ENCODE peak calls at places on chromosomes 5 and 9, in ten cellular contexts. U is neuronal stem cell; F is fibroblast of mammary gland; D is left ventricle myocardium inferior; P is hepatocyte; Y is CD8-positive, alpha-beta T cell; Z is CD4-positive, alpha-beta memory T cell; S is BJ; T is H7; Q is choroid plexus epithelial cell. M is an unnamed sample.

GRCh38 chr5:41087461-41087860 is 16.3 kb upstream of the MROH2B start:
- DNase-seq in Z (no peak), U (no peak), Y (no peak), D (no peak), T (no peak), S (peak), F (peak), Q (peak), P (no peak), M (no peak)

GRCh38 chr5:620152-620551 is 8.0 kb downstream of the CEP72 start:
- DNase-seq in F (no peak), U (no peak), T (no peak), Z (no peak), Q (no peak), S (no peak), P (no peak), D (no peak), Y (no peak), M (no peak)

GRCh38 chr5:44981708-44982107 is 173.0 kb downstream of the MRPS30 start:
- DNase-seq in S (no peak), Q (no peak), U (no peak), Z (no peak), D (no peak), P (no peak), Y (no peak), F (no peak), T (no peak), M (no peak)

GRCh38 chr5:135488727-135489465 is 36.7 kb upstream of the TIFAB start:
- DNase-seq in D (no peak), Y (no peak), P (peak), Q (peak), T (peak), F (peak), Z (no peak), S (peak), U (peak), M (peak)

GRCh38 chr5:129664336-129664937 is 83.5 kb upstream of the MINAR2 start:
- DNase-seq in F (peak), T (peak), U (no peak), D (no peak), Z (no peak), Q (peak), Y (no peak), P (peak), S (no peak), M (peak)

GRCh38 chr5:112436139-112436538 is 17.1 kb upstream of the EPB41L4A start:
- DNase-seq in U (no peak), D (no peak), Q (no peak), Z (no peak), P (no peak), F (no peak), Y (no peak), T (no peak), S (no peak), M (no peak)

GRCh38 chr9:788777-789176 is 52.7 kb upstream of the DMRT1 start:
- DNase-seq in T (no peak), Z (no peak), S (no peak), Y (no peak), F (no peak), D (no peak), Q (no peak), U (no peak), P (no peak), M (no peak)

GRCh38 chr5:107223066-107223465 is 447.7 kb downstream of the EFNA5 start:
- DNase-seq in Y (no peak), Z (no peak), F (no peak), Q (no peak), U (no peak), D (no peak), P (no peak), T (no peak), S (no peak), M (no peak)

GRCh38 chr5:1852324-1852947 is 30.3 kb downstream of the IRX4 start:
- DNase-seq in U (no peak), Q (no peak), Z (no peak), Y (no peak), P (no peak), S (no peak), D (no peak), T (peak), F (no peak), M (peak)

GRCh38 chr5:11247224-11247623 is 486.2 kb upstream of the DAP start:
- DNase-seq in P (no peak), F (no peak), Z (no peak), Y (no peak), Q (no peak), U (no peak), D (no peak), T (peak), S (no peak), M (no peak)

GRCh38 chr5:78025540-78025939 is 249.4 kb upstream of the TBCA start:
- DNase-seq in D (no peak), U (no peak), S (no peak), T (peak), Z (no peak), F (no peak), Y (no peak), P (no peak), Q (peak), M (no peak)

GRCh38 chr5:76818844-76819831 is at the start of gene F2RL1:
- DNase-seq in Z (peak), Y (peak), D (peak), P (peak), Q (peak), T (peak), S (no peak), F (peak), U (peak), M (peak)

GRCh38 chr9:102594216-102594615 is 400.9 kb upstream of the CYLC2 start:
- DNase-seq in Z (no peak), Y (no peak), T (no peak), U (no peak), D (no peak), S (no peak), P (no peak), Q (no peak), F (no peak), M (no peak)

GRCh38 chr9:16030513-16031185 is 477.8 kb downstream of the CCDC171 start:
- DNase-seq in F (peak), Q (peak), U (no peak), Z (no peak), T (no peak), Y (no peak), P (no peak), S (peak), D (no peak), M (no peak)

GRCh38 chr5:6188344-6188743 is 190.0 kb downstream of the MED10 start:
- DNase-seq in F (no peak), D (no peak), P (no peak), Z (no peak), Q (no peak), S (no peak), T (no peak), Y (no peak), U (no peak), M (no peak)

GRCh38 chr5:59218424-59219045 is 635.7 kb downstream of the RAB3C start:
- DNase-seq in D (no peak), P (no peak), Z (no peak), U (no peak), T (no peak), Q (peak), S (no peak), F (peak), Y (no peak), M (no peak)

GRCh38 chr9:126945682-126946081 is 31.1 kb downstream of the RALGPS1 start:
- DNase-seq in S (no peak), P (no peak), Z (no peak), U (no peak), T (no peak), Q (no peak), F (no peak), D (no peak), Y (no peak), M (no peak)

GRCh38 chr5:27708579-27708978 is 670.2 kb upstream of the CDH9 start:
- DNase-seq in U (no peak), Y (no peak), Z (no peak), S (no peak), T (no peak), Q (peak), F (peak), P (peak), D (no peak), M (no peak)

GRCh38 chr5:130796902-130797301 is 368.2 kb downstream of the HINT1 start:
- DNase-seq in T (no peak), Z (no peak), D (no peak), U (no peak), S (no peak), Q (no peak), P (no peak), F (no peak), Y (no peak), M (no peak)

GRCh38 chr5:166746506-166746905 is 1544.9 kb upstream of the WWC1 start:
- DNase-seq in Q (no peak), Y (no peak), S (no peak), P (no peak), D (no peak), Z (no peak), U (no peak), T (no peak), F (peak), M (no peak)

GRCh38 chr9:95511232-95511951 is 5.4 kb downstream of the PTCH1 start:
- DNase-seq in Y (peak), Q (peak), T (no peak), Z (peak), S (no peak), U (no peak), P (peak), D (no peak), F (peak), M (peak)

GRCh38 chr5:32504923-32505596 is 60.5 kb upstream of the ZFR start:
- DNase-seq in Z (no peak), D (peak), Y (no peak), Q (peak), T (peak), U (no peak), S (peak), F (peak), P (peak), M (peak)

GRCh38 chr9:95771556-95772280 is 103.8 kb upstream of the ERCC6L2 start:
- DNase-seq in F (peak), D (no peak), S (no peak), Z (no peak), U (peak), Y (no peak), T (peak), Q (peak), P (peak), M (peak)

GRCh38 chr5:178548751-178549150 is 41.4 kb downstream of the COL23A1 start:
- DNase-seq in F (no peak), S (no peak), U (no peak), Q (no peak), T (no peak), P (no peak), Y (no peak), D (no peak), Z (no peak), M (no peak)

GRCh38 chr5:159819671-159820411 is 96.4 kb upstream of the ADRA1B start:
- DNase-seq in F (peak), T (no peak), Q (peak), S (no peak), Z (no peak), Y (no peak), D (peak), U (no peak), P (peak), M (no peak)

GRCh38 chr9:108550111-108550510 is 305.7 kb downstream of the ACTL7B start:
- DNase-seq in P (no peak), U (no peak), F (peak), S (peak), Y (no peak), Z (no peak), T (no peak), D (no peak), Q (no peak), M (no peak)

GRCh38 chr9:105295151-105295550 is 50.7 kb downstream of the SLC44A1 start:
- DNase-seq in S (no peak), Z (no peak), D (no peak), F (no peak), Q (no peak), Y (no peak), P (no peak), U (no peak), T (no peak), M (no peak)

GRCh38 chr5:40400245-40400644 is 279.5 kb upstream of the PTGER4 start:
- DNase-seq in S (no peak), Q (no peak), P (no peak), Y (no peak), U (no peak), F (no peak), T (no peak), D (no peak), Z (no peak), M (no peak)

GRCh38 chr5:55234171-55234700 is 828 bp upstream of the CCNO start:
- DNase-seq in S (no peak), Z (no peak), Q (peak), F (peak), D (peak), P (peak), Y (no peak), U (no peak), T (peak), M (peak)

GRCh38 chr5:95668216-95668615 is 14.6 kb downstream of the SPATA9 start:
- DNase-seq in U (no peak), T (no peak), D (no peak), F (peak), S (no peak), Y (no peak), Q (peak), Z (no peak), P (no peak), M (no peak)

GRCh38 chr5:89211836-89212235 is 328.9 kb upstream of the MEF2C start:
- DNase-seq in P (no peak), T (no peak), Z (no peak), U (no peak), F (peak), D (no peak), Y (no peak), Q (peak), S (peak), M (no peak)

GRCh38 chr5:98770911-98771322 is 2.5 kb upstream of the RGMB start:
- DNase-seq in T (no peak), S (no peak), F (no peak), D (no peak), U (peak), Q (peak), Y (no peak), P (no peak), Z (peak), M (no peak)

GRCh38 chr9:70607926-70608325 is 193.5 kb upstream of the KLF9 start:
- DNase-seq in P (no peak), S (no peak), Z (no peak), T (no peak), D (no peak), Q (no peak), Y (no peak), U (no peak), F (peak), M (no peak)
- H3K4me3 ChIP-seq in P (no peak), S (no peak), Z (no peak), T (no peak), D (no peak), Q (no peak), Y (no peak), U (no peak), F (no peak), M (no peak)

DNA sequence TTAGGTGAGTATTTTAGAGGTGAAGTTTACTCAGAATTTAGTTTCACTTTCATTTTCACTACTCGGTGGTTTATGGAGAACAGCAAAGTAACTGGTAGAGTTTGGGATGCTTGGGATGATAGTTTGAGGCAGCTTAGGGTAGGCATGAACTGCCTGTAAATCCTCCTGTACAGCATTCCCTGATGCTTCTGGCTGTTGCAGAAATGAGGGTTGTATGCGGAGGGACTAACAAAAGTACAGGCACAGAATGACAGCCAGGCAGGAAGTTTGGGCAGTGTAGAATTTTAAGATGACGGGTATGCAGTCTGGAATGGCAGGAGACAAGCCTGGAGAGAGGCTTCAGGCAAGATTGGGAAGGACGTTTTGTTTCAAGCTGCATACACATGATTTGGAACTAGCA is 48.0 kb upstream of the FAM120AOS start:
- DNase-seq in Z (peak), Y (no peak), U (no peak), D (no peak), T (no peak), Q (peak), P (no peak), F (no peak), S (no peak), M (no peak)
- H3K4me3 ChIP-seq in Z (peak), Y (peak), U (no peak), D (peak), T (no peak), Q (peak), P (no peak), F (peak), S (peak), M (no peak)

DNA sequence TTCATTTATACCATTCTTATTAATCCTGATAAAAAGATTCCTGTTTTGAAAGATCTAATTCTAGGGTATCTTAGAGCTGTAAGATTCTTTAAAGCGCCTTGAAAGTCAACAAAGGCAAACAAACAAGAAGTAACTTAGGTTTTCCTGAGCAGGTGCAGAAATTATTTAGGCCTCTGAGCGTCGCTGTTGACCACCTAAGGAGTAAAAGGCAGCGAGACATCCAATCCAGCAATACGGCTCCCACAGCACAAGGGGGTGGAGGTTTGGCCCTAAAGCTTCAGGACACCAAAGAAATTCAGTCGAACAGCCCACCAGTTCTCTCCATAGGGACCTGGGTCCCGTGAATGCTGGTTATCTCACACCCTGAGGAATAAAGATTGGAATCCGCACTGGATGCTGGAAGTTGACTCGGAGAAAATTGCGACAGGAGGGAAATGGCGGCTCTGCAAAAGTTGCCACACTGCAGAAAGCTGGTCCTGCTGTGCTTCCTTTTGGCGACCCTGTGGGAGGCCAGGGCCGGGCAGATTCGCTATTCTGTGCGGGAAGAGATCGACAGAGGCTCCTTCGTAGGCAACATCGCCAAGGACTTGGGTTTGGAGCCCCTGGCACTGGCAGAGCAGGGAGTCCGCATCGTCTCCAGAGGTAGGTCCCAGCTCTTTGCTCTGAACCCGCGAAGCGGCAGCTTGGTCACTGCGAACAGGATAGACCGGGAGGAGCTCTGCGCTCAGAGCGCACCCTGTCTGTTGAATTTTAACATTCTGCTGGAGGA is at the start of gene PCDHGA2:
- DNase-seq in T (peak), Z (no peak), Y (no peak), F (peak), D (no peak), S (no peak), P (no peak), U (no peak), Q (peak), M (peak)
- H3K4me3 ChIP-seq in T (no peak), Z (no peak), Y (no peak), F (peak), D (peak), S (peak), P (no peak), U (no peak), Q (peak), M (no peak)

DNA sequence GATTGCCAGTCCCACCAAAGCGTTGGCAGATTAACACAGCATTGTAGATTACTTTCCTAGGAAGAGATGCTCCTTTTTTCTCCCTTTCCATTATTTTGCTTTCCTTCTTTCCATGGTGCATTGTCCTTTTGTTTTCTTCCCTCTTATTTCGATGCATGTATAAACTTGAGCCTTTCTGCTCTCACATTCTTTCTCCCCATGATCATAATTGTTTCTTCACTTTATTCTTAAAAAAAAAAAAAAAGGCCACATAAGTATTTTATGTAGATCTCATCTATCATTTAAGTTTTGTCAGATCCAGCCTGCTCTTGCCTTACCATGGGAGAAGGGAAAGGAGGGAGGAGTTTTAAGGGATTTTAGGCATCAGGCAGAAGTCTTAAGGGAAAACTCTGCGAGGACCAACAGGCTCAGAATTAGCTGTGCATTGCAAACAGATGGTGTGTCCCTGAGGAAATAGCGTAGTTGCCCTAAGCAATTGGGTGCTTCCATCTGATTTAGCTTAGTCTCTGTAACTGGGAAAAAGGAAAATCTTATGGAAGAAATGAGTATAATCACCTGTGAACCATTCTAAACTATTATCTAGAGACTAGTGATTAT is 11.1 kb downstream of the TGFBR1 start:
- DNase-seq in Q (no peak), Y (no peak), S (no peak), P (no peak), Z (no peak), T (no peak), D (no peak), F (no peak), U (no peak), M (peak)
- H3K4me3 ChIP-seq in Q (no peak), Y (no peak), S (no peak), P (no peak), Z (no peak), T (no peak), D (no peak), F (no peak), U (no peak), M (no peak)

GRCh38 chr5:74041913-74042312 is 415.9 kb downstream of the ARHGEF28 start:
- DNase-seq in T (no peak), Q (no peak), Z (no peak), P (no peak), S (no peak), D (no peak), U (no peak), F (peak), Y (no peak), M (no peak)

GRCh38 chr5:74040065-74040551 is 414.1 kb downstream of the ARHGEF28 start:
- DNase-seq in P (peak), Z (no peak), Q (peak), S (no peak), F (peak), D (no peak), T (no peak), Y (no peak), U (no peak), M (peak)

GRCh38 chr5:74040811-74041491 is 415.0 kb downstream of the ARHGEF28 start:
- DNase-seq in Q (no peak), F (no peak), D (no peak), Z (no peak), P (no peak), T (no peak), Y (no peak), S (no peak), U (no peak), M (no peak)

GRCh38 chr5:74044936-74045335 is 418.9 kb downstream of the ARHGEF28 start:
- DNase-seq in T (no peak), D (no peak), Z (no peak), S (no peak), Q (no peak), Y (no peak), U (no peak), F (no peak), P (no peak), M (no peak)

DNA sequence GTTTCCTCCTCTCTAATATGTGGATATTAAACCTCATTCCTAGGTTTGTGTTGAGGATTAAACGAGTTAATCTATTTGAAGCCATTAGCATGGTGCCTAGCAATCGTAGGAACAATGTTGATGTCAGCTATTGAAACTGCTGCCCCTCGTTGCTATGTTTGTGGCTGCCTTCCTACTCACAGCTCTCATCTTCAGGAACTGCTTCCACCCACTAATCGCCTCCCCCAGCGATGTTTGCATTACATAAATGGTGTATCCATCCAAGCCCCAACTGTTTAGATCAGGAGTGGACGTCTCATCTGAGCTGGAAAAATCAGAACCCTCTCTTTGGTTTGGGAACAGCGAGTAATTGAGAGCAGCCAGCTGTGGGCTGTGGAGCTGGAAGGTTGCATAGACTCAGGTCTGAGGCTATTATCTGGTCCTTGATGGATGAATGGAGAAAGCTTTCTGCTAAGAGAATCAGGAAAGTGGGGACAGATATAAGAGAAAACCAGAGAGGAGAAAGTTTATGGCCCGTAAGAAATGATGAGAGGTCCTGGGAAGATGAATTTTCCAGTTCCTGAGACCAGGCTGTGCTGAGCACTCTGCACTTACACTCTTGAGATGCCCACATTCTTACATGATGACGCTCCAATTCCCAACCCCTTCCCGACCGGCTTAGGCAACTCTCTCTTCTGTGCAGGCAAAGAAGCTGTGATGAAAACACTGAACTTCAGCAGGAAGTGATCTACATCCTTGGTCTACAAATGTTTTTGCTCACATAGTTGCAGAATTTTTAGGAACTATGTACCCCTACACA is 416.8 kb downstream of the ARHGEF28 start:
- DNase-seq in Z (no peak), U (no peak), P (peak), T (no peak), Y (no peak), F (peak), D (no peak), S (no peak), Q (peak), M (no peak)
- H3K4me3 ChIP-seq in Z (no peak), U (no peak), P (no peak), T (no peak), Y (no peak), F (no peak), D (no peak), S (no peak), Q (no peak), M (no peak)